ENCODE peak calls at places on chromosomes 7 and 10, in six cellular contexts. T, K, W, C, E and D are unnamed samples.

GRCh38 chr10:26437637-26438461 is at the start of gene APBB1IP:
- DNase-seq in C (peak; percentile 98), E (peak; percentile 72), K (peak; percentile 46), W (no peak), T (peak; percentile 88), D (peak; percentile 91)

GRCh38 chr7:1513657-1514095 is 9.5 kb upstream of the INTS1 start:
- DNase-seq in K (no peak), T (no peak), E (peak; percentile 17), W (no peak), C (peak; percentile 73), D (no peak)

GRCh38 chr7:91913612-91914011 is 27.1 kb upstream of the AKAP9 start:
- DNase-seq in E (no peak), C (no peak), W (no peak), T (no peak), K (no peak), D (no peak)

GRCh38 chr7:143362126-143362961 is at the start of gene FAM131B:
- DNase-seq in C (peak; percentile 88), E (no peak), T (peak; percentile 67), W (peak; percentile 34), K (no peak), D (no peak)

GRCh38 chr7:66537876-66538275 is 90.8 kb upstream of the KCTD7 start:
- DNase-seq in W (no peak), C (no peak), K (no peak), T (no peak), E (no peak), D (no peak)

GRCh38 chr10:49410365-49411074 is 14.6 kb upstream of the DRGX start:
- DNase-seq in E (no peak), K (peak; percentile 48), T (no peak), W (no peak), C (no peak), D (peak; percentile 55)

GRCh38 chr10:74145133-74145532 is 5.5 kb downstream of the AP3M1 start:
- DNase-seq in E (no peak), C (no peak), W (no peak), T (no peak), K (no peak), D (no peak)

GRCh38 chr7:142612264-142612881 is 136.9 kb upstream of the PRSS1 start:
- DNase-seq in C (no peak), W (no peak), K (no peak), T (no peak), E (no peak), D (no peak)

GRCh38 chr10:69474688-69475432 is 23.6 kb downstream of the TSPAN15 start:
- DNase-seq in T (peak; percentile 83), E (no peak), W (no peak), C (no peak), K (peak; percentile 49), D (no peak)

GRCh38 chr10:86961481-86962091 is 3.2 kb downstream of the SNCG start:
- DNase-seq in C (no peak), W (no peak), T (peak; percentile 53), E (no peak), K (peak; percentile 24), D (no peak)

GRCh38 chr7:15839415-15840100 is 153.1 kb upstream of the MEOX2 start:
- DNase-seq in E (no peak), T (peak; percentile 78), C (peak; percentile 30), W (no peak), K (peak; percentile 33), D (peak; percentile 80)

GRCh38 chr10:86671419-86671818 is 3.1 kb downstream of the LDB3 start:
- DNase-seq in K (no peak), E (peak; percentile 56), T (no peak), C (no peak), W (no peak), D (no peak)

GRCh38 chr7:26549281-26549943 is 257.8 kb downstream of the SNX10 start:
- DNase-seq in K (no peak), T (no peak), E (no peak), W (no peak), C (no peak), D (no peak)

GRCh38 chr7:146698995-146699610 is 582.5 kb downstream of the CNTNAP2 start:
- DNase-seq in E (no peak), T (no peak), W (no peak), K (no peak), C (no peak), D (no peak)

GRCh38 chr10:62582098-62582705 is 208.0 kb downstream of the ZNF365 start:
- DNase-seq in K (no peak), C (no peak), W (no peak), E (no peak), T (no peak), D (no peak)

GRCh38 chr7:136114966-136115762 is 138.0 kb upstream of the MTPN start:
- DNase-seq in K (peak; percentile 53), W (no peak), E (peak; percentile 28), C (peak; percentile 47), T (no peak), D (no peak)

GRCh38 chr7:111803015-111803758 is 240.9 kb upstream of the IMMP2L start:
- DNase-seq in T (no peak), C (no peak), E (no peak), K (no peak), W (no peak), D (no peak)

GRCh38 chr10:72692897-72693598 is 1.1 kb downstream of the MCU start:
- DNase-seq in E (peak; percentile 34), T (no peak), K (no peak), C (no peak), W (no peak), D (no peak)

GRCh38 chr10:88028654-88029053 is 165.2 kb downstream of the PTEN start:
- DNase-seq in K (no peak), C (no peak), W (no peak), E (no peak), T (no peak), D (no peak)

GRCh38 chr7:131255242-131255641 is 72.4 kb upstream of the MKLN1 start:
- DNase-seq in T (no peak), K (no peak), W (no peak), E (no peak), C (no peak), D (no peak)

GRCh38 chr10:120473593-120473992 is 16.6 kb downstream of the PLPP4 start:
- DNase-seq in W (no peak), E (no peak), C (no peak), T (no peak), K (no peak), D (no peak)

GRCh38 chr10:123614888-123615287 is 51.3 kb upstream of the GPR26 start:
- DNase-seq in T (no peak), E (peak; percentile 69), W (peak; percentile 42), K (peak; percentile 50), C (no peak), D (no peak)

GRCh38 chr7:103865442-103865841 is 124.0 kb downstream of the RELN start:
- DNase-seq in T (no peak), K (no peak), W (no peak), E (no peak), C (no peak), D (no peak)

GRCh38 chr10:33252794-33253203 is 81.7 kb downstream of the NRP1 start:
- DNase-seq in K (no peak), E (no peak), T (no peak), W (no peak), C (no peak), D (no peak)

GRCh38 chr10:22253578-22253882 is 35.7 kb upstream of the EBLN1 start:
- DNase-seq in T (no peak), E (peak; percentile 35), C (peak; percentile 89), K (peak; percentile 47), W (peak; percentile 15), D (peak; percentile 71)

GRCh38 chr10:132538031-132538789 is 623 bp downstream of the INPP5A start:
- DNase-seq in E (peak; percentile 24), C (peak; percentile 88), W (no peak), T (peak; percentile 80), K (peak; percentile 43), D (no peak)

GRCh38 chr10:132538790-132539421 is 1.3 kb downstream of the INPP5A start:
- DNase-seq in C (peak; percentile 71), W (no peak), K (peak; percentile 15), E (peak; percentile 10), T (peak; percentile 66), D (no peak)

GRCh38 chr10:132540456-132540855 is 2.9 kb downstream of the INPP5A start:
- DNase-seq in E (peak; percentile 13), K (peak; percentile 46), W (no peak), T (peak; percentile 80), C (no peak), D (peak; percentile 71)

GRCh38 chr10:132539894-132540293 is 2.3 kb downstream of the INPP5A start:
- DNase-seq in E (no peak), T (peak; percentile 60), K (peak; percentile 29), C (no peak), W (no peak), D (no peak)

DNA sequence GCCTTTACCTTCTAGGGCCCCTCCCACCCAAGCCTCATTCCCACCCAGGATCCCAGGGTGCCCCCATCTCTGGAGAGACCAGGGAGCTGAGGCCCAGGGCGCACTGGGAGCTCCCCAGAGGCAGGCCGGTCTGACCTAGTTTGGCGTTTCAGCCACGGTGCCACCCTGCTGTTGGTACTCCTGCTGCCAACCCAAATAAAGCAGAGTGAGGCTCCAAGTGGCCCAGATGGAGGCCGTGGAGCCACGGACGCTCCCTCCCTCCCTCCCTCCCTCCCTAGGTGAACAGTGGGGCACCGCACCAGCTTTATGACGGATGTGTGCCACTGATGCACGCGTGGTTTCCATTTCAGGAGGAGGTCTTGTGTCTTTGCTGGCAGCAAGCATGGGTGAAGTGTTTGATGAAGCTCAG is 1.8 kb downstream of the INPP5A start:
- DNase-seq in W (no peak), K (peak; percentile 52), E (peak; percentile 19), T (peak; percentile 88), C (peak; percentile 70), D (no peak)
- H3K4me3 ChIP-seq in W (peak overlapping the region; percentile 37), K (peak overlapping the region; percentile 82), E (peak overlapping the region; percentile 80), T (peak overlapping the region; percentile 72), C (peak overlapping the region; percentile 73), D (peak overlapping the region; percentile 68)

GRCh38 chr7:2568521-2569223 is 9.9 kb downstream of the IQCE start:
- DNase-seq in W (no peak), C (peak; percentile 61), K (no peak), E (no peak), T (no peak), D (no peak)
- H3K27ac ChIP-seq in W (no peak overlapping the region), C (no peak overlapping the region), K (no peak overlapping the region), E (no peak overlapping the region), T (no peak overlapping the region), D (no peak overlapping the region)

DNA sequence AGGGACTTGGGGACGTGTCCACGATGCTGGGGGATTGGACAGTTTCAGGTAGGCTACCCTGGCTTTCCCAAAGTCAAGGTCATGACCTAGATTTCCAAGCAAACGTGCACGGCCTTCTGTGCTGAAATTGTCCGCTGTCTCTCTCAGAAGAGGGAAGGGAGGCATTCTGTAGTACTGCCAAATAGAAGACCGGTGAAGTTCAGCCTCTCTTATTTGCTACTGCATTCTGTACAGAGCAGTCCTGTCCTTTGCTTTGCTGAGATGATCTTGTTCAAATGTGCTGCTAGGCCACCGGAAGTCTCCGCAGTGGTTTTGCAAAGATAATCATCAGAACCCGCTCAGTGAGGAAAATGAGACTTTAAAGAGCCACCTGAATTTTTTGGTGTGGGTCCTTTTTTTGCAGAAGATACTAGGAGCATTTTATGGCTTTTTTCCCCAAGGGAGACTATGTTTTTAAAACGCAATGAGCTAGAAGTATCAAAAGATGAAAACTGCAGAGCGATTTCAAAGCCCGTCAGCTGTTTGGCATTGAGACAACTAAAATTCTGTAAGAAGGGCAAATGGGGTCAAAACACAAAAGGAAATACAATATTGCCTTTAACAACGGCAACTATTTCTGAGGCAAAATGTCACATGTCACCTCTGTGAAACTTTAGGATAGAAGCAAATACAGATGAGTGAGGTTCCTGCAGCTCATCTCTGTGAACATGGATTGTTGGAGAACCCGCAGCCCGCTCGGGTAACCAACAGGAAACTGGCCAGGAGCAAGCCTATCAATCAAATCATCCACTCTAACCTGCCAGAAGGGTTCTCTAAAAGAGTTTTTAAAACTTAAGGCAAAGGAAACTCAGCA is 1.3 kb upstream of the NMT2 start:
- DNase-seq in T (peak; percentile 62), C (no peak), W (peak; percentile 28), E (no peak), K (no peak), D (no peak)
- H3K4me1 ChIP-seq in T (peaks cover 18% of the 10 kb centered on the region), C (peaks cover 27% of the 10 kb centered on the region), W (peaks cover 56% of the 10 kb centered on the region), E (peaks cover 36% of the 10 kb centered on the region), K (peaks cover 6% of the 10 kb centered on the region), D (no peaks in the 10 kb centered on the region)

GRCh38 chr7:2815523-2816240 is 28.4 kb downstream of the GNA12 start:
- DNase-seq in E (no peak), K (no peak), T (peak; percentile 56), C (peak; percentile 72), W (no peak), D (no peak)
- H3K4me3 ChIP-seq in E (no peak overlapping the region), K (no peak overlapping the region), T (no peak overlapping the region), C (no peak overlapping the region), W (no peak overlapping the region), D (no peak overlapping the region)